ENCODE peak calls at places on chromosomes 16 and 17, in seven cellular contexts. Z, H, I, Q, J, C and X are unnamed samples.

GRCh38 chr16:74035816-74036215 is 260.8 kb upstream of the PSMD7 start:
- DNase-seq in Z (peak; percentile 2), C (no peak), Q (no peak), I (no peak), H (no peak), J (peak; percentile 68), X (no peak)

GRCh38 chr17:82974136-82974952 is 105.1 kb upstream of the METRNL start:
- DNase-seq in Z (no peak), H (no peak), J (no peak), C (no peak), Q (no peak), I (no peak), X (no peak)

GRCh38 chr16:89052824-89053724 is 40.6 kb upstream of the ACSF3 start:
- DNase-seq in C (no peak), H (no peak), I (no peak), J (no peak), Q (no peak), Z (peak; percentile 2), X (no peak)

GRCh38 chr16:57051696-57052228 is 40.6 kb upstream of the CPNE2 start:
- DNase-seq in C (no peak), Q (no peak), Z (no peak), J (no peak), I (no peak), H (no peak), X (no peak)

GRCh38 chr16:56950051-56950450 is 11.7 kb upstream of the CETP start:
- DNase-seq in H (no peak), Q (no peak), Z (no peak), J (no peak), C (no peak), I (no peak), X (no peak)

GRCh38 chr17:8324913-8325312 is 14.7 kb upstream of the ODF4 start:
- DNase-seq in I (no peak), Z (no peak), C (no peak), Q (no peak), H (no peak), J (no peak), X (no peak)

GRCh38 chr16:86516618-86517003 is 6.3 kb downstream of the FOXF1 start:
- DNase-seq in H (peak; percentile 66), I (no peak), Q (peak; percentile 11), C (no peak), J (peak; percentile 44), Z (peak; percentile 63), X (no peak)

GRCh38 chr16:64882385-64882784 is 239.5 kb downstream of the CDH11 start:
- DNase-seq in J (no peak), Z (no peak), H (no peak), C (no peak), I (no peak), Q (no peak), X (no peak)

GRCh38 chr17:82970067-82970466 is 109.3 kb upstream of the METRNL start:
- DNase-seq in Z (no peak), C (no peak), Q (no peak), I (peak; percentile 16), J (no peak), H (no peak), X (no peak)

GRCh38 chr17:45240905-45241314 is 19.2 kb downstream of the FMNL1 start:
- DNase-seq in Z (no peak), I (no peak), C (peak; percentile 80), J (no peak), H (no peak), Q (no peak), X (no peak)

GRCh38 chr17:41553176-41553575 is 18.7 kb downstream of the KRT9 start:
- DNase-seq in Q (no peak), H (no peak), I (no peak), J (no peak), C (no peak), Z (peak; percentile 26), X (no peak)

GRCh38 chr17:74777884-74778490 is 1.8 kb upstream of the NAT9 start:
- DNase-seq in Q (no peak), I (no peak), H (peak; percentile 21), J (no peak), C (peak; percentile 77), Z (no peak), X (no peak)

GRCh38 chr16:87806246-87806607 is 40.4 kb upstream of the KLHDC4 start:
- DNase-seq in C (peak; percentile 90), J (peak; percentile 37), Q (no peak), H (peak; percentile 42), I (no peak), Z (peak; percentile 54), X (no peak)

GRCh38 chr16:89498839-89499238 is 8.5 kb upstream of the ANKRD11 start:
- DNase-seq in H (peak; percentile 96), C (no peak), Z (no peak), J (no peak), I (no peak), Q (no peak), X (no peak)

GRCh38 chr17:57401556-57402488 is 145.5 kb downstream of the MSI2 start:
- DNase-seq in I (peak; percentile 68), C (no peak), J (peak; percentile 82), Z (no peak), Q (no peak), H (no peak), X (no peak)

GRCh38 chr17:81568416-81568815 is 16.3 kb upstream of the FAAP100 start:
- DNase-seq in C (no peak), H (no peak), Z (no peak), Q (no peak), I (no peak), J (no peak), X (no peak)

GRCh38 chr17:29149431-29150064 is 30.6 kb downstream of the MYO18A start:
- DNase-seq in Z (peak; percentile 36), C (no peak), J (no peak), I (peak; percentile 61), Q (no peak), H (no peak), X (no peak)

GRCh38 chr16:2096853-2097620 is 38.7 kb downstream of the PKD1 start:
- DNase-seq in Z (no peak), I (no peak), J (no peak), H (no peak), Q (no peak), C (peak; percentile 33), X (no peak)

GRCh38 chr17:68016838-68017237 is 18.7 kb upstream of the KPNA2 start:
- DNase-seq in Z (no peak), H (no peak), J (no peak), I (no peak), Q (no peak), C (no peak), X (no peak)

GRCh38 chr16:66320774-66321173 is 45.7 kb upstream of the CDH5 start:
- DNase-seq in H (no peak), C (no peak), I (no peak), Q (no peak), J (no peak), Z (no peak), X (no peak)
- H4K8ac ChIP-seq in H (no peak overlapping the region), C (no peak overlapping the region), I (no peak overlapping the region), Q (no peak overlapping the region), J (no peak overlapping the region), Z (no peak overlapping the region), X (no peak overlapping the region)

GRCh38 chr17:35342207-35342744 is 31.1 kb downstream of the SLFN11 start:
- DNase-seq in H (no peak), J (no peak), C (no peak), Z (no peak), Q (no peak), I (no peak), X (no peak)
- H3K4me2 ChIP-seq in H (no peak overlapping the region), J (no peak overlapping the region), C (no peak overlapping the region), Z (no peak overlapping the region), Q (no peak overlapping the region), I (no peak overlapping the region), X (no peak overlapping the region)

DNA sequence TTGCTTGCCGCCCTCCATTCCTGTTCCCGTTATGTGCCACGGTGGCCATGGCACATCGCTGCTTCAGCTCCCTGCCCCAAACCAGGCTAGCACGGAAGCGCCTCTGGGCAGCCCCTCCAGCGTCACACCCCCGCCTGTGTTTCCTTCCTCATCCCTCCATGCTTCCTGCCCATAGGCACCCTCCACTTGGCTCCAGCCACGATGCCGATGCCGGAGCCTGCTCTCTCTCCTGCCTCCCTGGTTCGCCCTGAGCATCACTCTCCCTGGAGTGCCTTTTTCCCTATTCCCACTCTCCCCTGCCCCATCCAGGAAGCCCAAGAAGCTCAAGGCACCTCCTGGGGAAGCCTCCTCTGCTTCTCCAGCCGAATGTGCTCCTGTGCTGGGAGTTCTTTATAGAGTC is 3.2 kb upstream of the ARHGAP23 start:
- DNase-seq in I (peak; percentile 43), Z (no peak), C (no peak), H (no peak), Q (no peak), J (no peak), X (no peak)
- H4K8ac ChIP-seq in I (no peak overlapping the region), Z (peak overlapping the region; percentile 70), C (no peak overlapping the region), H (peak overlapping the region; percentile 12), Q (no peak overlapping the region), J (no peak overlapping the region), X (peak overlapping the region; percentile 15)

DNA sequence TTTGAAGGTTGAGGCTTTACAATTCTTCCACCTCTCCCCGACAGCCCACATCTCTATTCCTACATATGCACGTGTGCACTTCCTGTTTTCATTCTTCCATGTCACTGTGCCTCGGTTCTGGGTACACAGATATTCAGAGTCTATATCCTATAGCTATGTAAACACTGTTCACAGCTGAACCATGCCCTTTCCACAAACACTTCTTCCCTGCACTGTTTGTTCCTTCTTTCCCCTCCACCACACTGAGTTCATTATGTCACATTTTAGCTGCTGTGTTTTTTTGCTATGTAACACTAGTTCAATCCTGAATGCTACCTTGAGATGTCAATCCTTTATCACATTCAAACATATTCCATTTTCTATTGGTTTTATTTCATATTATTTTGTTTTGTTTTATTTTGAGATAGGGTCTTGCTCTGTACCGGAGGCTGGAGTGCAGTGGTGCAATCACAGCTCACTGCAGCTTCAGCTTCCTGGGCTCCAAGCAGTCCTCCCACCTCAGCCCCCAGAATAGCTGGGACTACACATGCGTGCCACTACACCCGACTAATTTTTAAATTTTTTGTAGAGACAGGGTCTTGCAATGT is 17.0 kb upstream of the MAPK3 start:
- DNase-seq in C (no peak), I (no peak), Q (no peak), Z (no peak), J (no peak), H (no peak), X (no peak)
- H3K4me2 ChIP-seq in C (no peak overlapping the region), I (no peak overlapping the region), Q (no peak overlapping the region), Z (no peak overlapping the region), J (no peak overlapping the region), H (no peak overlapping the region), X (no peak overlapping the region)